ENCODE peak calls at places on chromosome 15, in nine cellular contexts. I is transverse colon, H is MM.1S, L is body of pancreas, E is upper lobe of left lung, N is mammary epithelial cell, D is breast epithelium, O is IMR-90, J is left lung. T is an unnamed sample.

GRCh38 chr15:67998599-67999122 is 55.5 kb upstream of the PIAS1 start:
- DNase-seq in H (no peak), O (peak; percentile 62), E (no peak), D (no peak), N (peak; percentile 71), J (no peak), L (peak; percentile 50), I (peak; percentile 79), T (no peak)

GRCh38 chr15:90126022-90126421 is 23.8 kb upstream of the IDH2 start:
- DNase-seq in I (peak; percentile 37), J (no peak), L (peak; percentile 66), D (no peak), O (no peak), E (no peak), H (no peak), N (no peak), T (no peak)

GRCh38 chr15:64285871-64286270 is 70.1 kb downstream of the CSNK1G1 start:
- DNase-seq in D (no peak), E (no peak), I (no peak), L (no peak), O (no peak), N (no peak), J (no peak), H (no peak), T (no peak)

GRCh38 chr15:77130315-77130930 is 59.5 kb upstream of the TSPAN3 start:
- DNase-seq in N (no peak), J (no peak), E (no peak), D (no peak), I (no peak), O (no peak), H (no peak), L (no peak), T (no peak)

GRCh38 chr15:80989110-80989517 is 505 bp downstream of the MESD start:
- DNase-seq in E (no peak), I (no peak), O (no peak), H (no peak), N (no peak), D (no peak), J (no peak), L (no peak), T (no peak)

GRCh38 chr15:38012894-38013293 is 78.5 kb downstream of the TMCO5A start:
- DNase-seq in E (no peak), D (no peak), L (no peak), O (no peak), N (no peak), I (no peak), J (no peak), H (peak; percentile 43), T (no peak)

GRCh38 chr15:65038428-65038827 is 6.8 kb upstream of the SLC51B start:
- DNase-seq in J (no peak), L (no peak), E (no peak), D (no peak), I (no peak), N (no peak), H (no peak), O (no peak), T (no peak)

GRCh38 chr15:48796930-48797329 is 13.9 kb downstream of the CEP152 start:
- DNase-seq in H (no peak), J (no peak), E (no peak), L (no peak), N (peak; percentile 2), O (peak; percentile 90), D (no peak), I (no peak), T (peak; percentile 14)

GRCh38 chr15:95875141-95875643 is 455.3 kb upstream of the NR2F2 start:
- DNase-seq in J (no peak), E (no peak), L (no peak), H (peak; percentile 43), O (no peak), N (peak; percentile 86), I (no peak), D (no peak), T (no peak)

GRCh38 chr15:71114066-71114680 is 1.1 kb upstream of the THSD4 start:
- DNase-seq in O (no peak), J (no peak), L (no peak), E (peak; percentile 33), I (no peak), H (no peak), D (no peak), N (no peak), T (no peak)

GRCh38 chr15:25743160-25743908 is 119.8 kb downstream of the ATP10A start:
- DNase-seq in D (no peak), N (no peak), H (no peak), J (no peak), E (no peak), I (no peak), O (peak; percentile 8), L (no peak), T (no peak)

GRCh38 chr15:25742421-25743159 is 120.5 kb downstream of the ATP10A start:
- DNase-seq in E (no peak), H (no peak), J (no peak), O (no peak), L (no peak), D (no peak), I (no peak), N (no peak), T (no peak)

GRCh38 chr15:25740438-25741252 is 122.5 kb downstream of the ATP10A start:
- DNase-seq in N (no peak), D (no peak), J (no peak), O (no peak), I (no peak), E (no peak), L (no peak), H (no peak), T (no peak)

GRCh38 chr15:25741253-25741575 is 121.9 kb downstream of the ATP10A start:
- DNase-seq in O (no peak), J (no peak), L (no peak), D (no peak), I (no peak), E (no peak), N (no peak), H (no peak), T (no peak)

DNA sequence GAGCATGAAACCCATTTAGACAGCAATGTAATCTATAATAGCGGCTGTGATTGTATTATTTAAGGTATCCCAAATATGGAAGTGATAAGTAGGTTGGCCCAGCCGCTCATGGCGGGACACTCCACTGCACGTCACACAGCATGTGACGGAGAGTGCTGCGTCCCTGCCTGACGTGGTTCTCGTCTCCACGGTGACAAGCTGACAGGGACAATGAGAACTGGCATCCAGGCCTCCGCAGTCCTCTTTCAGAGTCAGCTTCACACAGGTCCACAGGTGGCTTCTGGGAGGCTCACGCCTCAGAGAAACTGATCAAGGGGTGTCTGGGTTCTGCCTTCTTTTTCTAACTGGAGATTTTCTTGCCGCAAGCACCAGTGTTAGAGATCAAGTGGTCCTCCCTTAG is 121.1 kb downstream of the ATP10A start:
- DNase-seq in L (no peak), O (no peak), D (no peak), E (no peak), J (no peak), N (no peak), I (no peak), H (no peak), T (no peak)
- H3K4me3 ChIP-seq in L (no peak overlapping the region), O (no peak overlapping the region), D (no peak overlapping the region), E (no peak overlapping the region), J (no peak overlapping the region), N (no peak overlapping the region), I (no peak overlapping the region), H (no peak overlapping the region), T (no peak overlapping the region)

GRCh38 chr15:32918481-32919026 is 200.8 kb downstream of the GREM1 start:
- DNase-seq in E (no peak), L (no peak), J (no peak), N (no peak), D (no peak), O (no peak), H (no peak), I (no peak), T (no peak)

GRCh38 chr15:32927124-32927523 is 209.3 kb downstream of the GREM1 start:
- DNase-seq in O (no peak), L (no peak), H (no peak), J (no peak), N (no peak), E (no peak), D (no peak), I (no peak), T (no peak)

GRCh38 chr15:32919749-32920414 is 202.1 kb downstream of the GREM1 start:
- DNase-seq in O (peak; percentile 99), E (no peak), N (no peak), H (no peak), L (no peak), J (no peak), D (no peak), I (no peak), T (no peak)

GRCh38 chr15:32922541-32922940 is 204.7 kb downstream of the GREM1 start:
- DNase-seq in H (no peak), O (no peak), J (no peak), L (no peak), I (no peak), D (no peak), N (no peak), E (no peak), T (no peak)

DNA sequence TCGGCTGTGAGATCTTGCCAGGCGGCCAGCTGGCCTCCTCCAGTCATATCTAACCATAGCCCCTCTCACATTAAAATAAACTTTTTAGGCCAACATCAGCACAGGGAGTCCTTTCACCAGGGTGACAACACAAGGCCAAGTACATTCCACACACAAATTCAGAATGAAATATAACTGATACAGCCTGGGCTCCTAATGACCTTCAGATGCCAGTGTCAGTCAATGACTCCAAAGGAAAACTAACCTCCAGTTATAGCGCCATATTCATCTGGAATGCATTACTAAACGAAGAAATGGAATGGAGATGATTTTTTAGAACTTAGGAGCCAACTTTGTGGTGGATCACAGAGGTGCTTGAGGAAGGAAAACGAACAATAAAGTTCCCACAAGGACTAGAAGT is 205.4 kb downstream of the GREM1 start:
- DNase-seq in H (no peak), L (no peak), D (no peak), E (no peak), J (no peak), I (no peak), O (no peak), N (no peak), T (no peak)
- TF ChIP-seq CTCF in H (no peak), L (no peak), D (no peak), E (no peak), J (no peak), I (no peak), O (no peak), N (no peak), T (no peak)

GRCh38 chr15:83160741-83161140 is 46.9 kb downstream of the HDGFL3 start:
- DNase-seq in L (no peak), I (no peak), J (no peak), O (no peak), D (no peak), N (no peak), H (no peak), E (no peak), T (no peak)
- H3K36me3 ChIP-seq in L (no peaks in the 10 kb centered on the region), I (no peaks in the 10 kb centered on the region), J (peaks cover 15% of the 10 kb centered on the region), O (peaks cover 7% of the 10 kb centered on the region), D (no peaks in the 10 kb centered on the region), N (peaks cover 7% of the 10 kb centered on the region), H (no peaks in the 10 kb centered on the region), E (no peaks in the 10 kb centered on the region), T (peaks cover 3% of the 10 kb centered on the region)

DNA sequence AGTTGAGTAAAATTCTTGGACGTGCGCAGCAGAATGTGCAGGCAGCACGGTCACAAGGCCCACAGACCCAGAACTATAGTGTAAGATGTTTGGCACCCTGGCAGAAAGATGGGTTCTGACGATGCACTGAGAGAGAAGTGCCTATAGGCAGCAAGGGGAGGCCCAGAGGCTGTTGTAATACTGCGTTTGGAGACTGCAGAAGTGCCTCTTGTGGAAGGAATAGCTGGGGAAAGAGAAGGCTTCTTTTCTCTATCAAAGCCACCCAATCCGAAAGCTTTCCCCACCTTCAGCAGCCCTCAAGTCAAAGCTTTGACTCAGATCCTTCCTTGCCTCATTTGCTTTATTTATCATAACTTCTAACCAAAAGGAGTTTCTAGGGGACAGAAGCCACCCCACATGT is 5.2 kb upstream of the SIN3A start:
- DNase-seq in O (peak; percentile 25), L (no peak), D (no peak), I (no peak), H (no peak), E (no peak), N (no peak), J (no peak), T (no peak)
- H3K4me3 ChIP-seq in O (peak overlapping the region; percentile 60), L (no peak overlapping the region), D (no peak overlapping the region), I (peak overlapping the region; percentile 79), H (no peak overlapping the region), E (no peak overlapping the region), N (no peak overlapping the region), J (peak overlapping the region; percentile 92), T (no peak overlapping the region)